ENCODE peak calls at places on chromosomes 13 and 19, in ten cellular contexts. X, B, C, A, Z, J, M, I, T and P are unnamed samples. For H3K4me1 and H3K9me3, the result is how much of the 10 kb centered on the place peaks cover.

GRCh38 chr19:33133438-33134031 is 1.6 kb downstream of the WDR88 start:
- DNase-seq in X (no peak), B (no peak), C (no peak), A (no peak), Z (no peak), J (no peak), M (no peak), I (no peak), T (no peak), P (no peak)

GRCh38 chr19:30085394-30085793 is 143.4 kb downstream of the URI1 start:
- DNase-seq in X (no peak), B (peak), C (peak), A (no peak), Z (no peak), J (no peak), M (no peak), I (no peak), T (no peak), P (no peak)

GRCh38 chr19:30365121-30365800 is 6.9 kb upstream of the ZNF536 start:
- DNase-seq in X (no peak), B (no peak), C (no peak), A (no peak), Z (no peak), J (no peak), M (no peak), I (no peak), T (no peak), P (no peak)

GRCh38 chr19:42313096-42313839 is at the start of gene TMEM145:
- DNase-seq in X (peak), B (peak), C (peak), A (no peak), Z (peak), J (no peak), M (no peak), I (peak), T (no peak), P (peak)

GRCh38 chr19:46221981-46222610 is 7.4 kb upstream of the IGFL1 start:
- DNase-seq in X (peak), B (no peak), C (peak), A (peak), Z (peak), J (no peak), M (peak), I (peak), T (peak), P (peak)

GRCh38 chr13:34731486-34731885 is 210.6 kb upstream of the NBEA start:
- DNase-seq in X (peak), B (no peak), C (no peak), A (no peak), Z (no peak), J (no peak), M (no peak), I (no peak), T (no peak), P (no peak)

GRCh38 chr19:18736415-18737336 is 53.2 kb downstream of the CRTC1 start:
- DNase-seq in X (no peak), B (no peak), C (peak), A (no peak), Z (no peak), J (no peak), M (no peak), I (no peak), T (no peak), P (no peak)

GRCh38 chr13:113965383-113965874 is 8.4 kb downstream of the C13orf46 start:
- DNase-seq in X (no peak), B (no peak), C (no peak), A (no peak), Z (no peak), J (no peak), M (no peak), I (no peak), T (no peak), P (no peak)

GRCh38 chr19:5564930-5565329 is 2.8 kb downstream of the TINCR start:
- DNase-seq in X (no peak), B (no peak), C (no peak), A (no peak), Z (no peak), J (no peak), M (no peak), I (no peak), T (no peak), P (no peak)

DNA sequence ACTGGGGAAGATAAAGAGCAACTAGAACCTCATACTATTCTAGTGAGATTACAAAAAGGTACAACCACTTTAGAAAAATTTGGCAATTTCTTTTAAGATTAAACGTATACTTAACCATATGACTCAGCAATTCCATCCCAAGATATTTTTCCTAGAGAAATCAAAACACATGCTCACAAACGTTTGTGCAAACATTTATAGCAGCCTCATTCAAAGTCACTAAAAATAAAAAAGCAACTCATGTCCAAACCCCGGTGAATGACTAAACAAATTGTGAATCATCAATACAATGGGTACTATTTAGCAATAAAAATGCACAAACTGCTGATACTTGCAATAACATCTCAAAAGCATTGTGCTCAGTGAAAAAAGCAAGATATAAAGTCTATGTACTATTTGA is 121.5 kb downstream of the FRY start:
- DNase-seq in X (peak), B (no peak), C (no peak), A (no peak), Z (peak), J (no peak), M (no peak), I (peak), T (no peak), P (no peak)
- H3K4me1 ChIP-seq in X (under half), B (under half), C (under half), A (under half), Z (under half), J (under half), M (under half), I (under half), T (under half), P (under half)

GRCh38 chr19:14889994-14890393 is 4.1 kb upstream of the OR7A17 start:
- DNase-seq in X (no peak), B (no peak), C (no peak), A (no peak), Z (no peak), J (no peak), M (no peak), I (no peak), T (no peak), P (no peak)

GRCh38 chr19:14886032-14886431 is at the start of gene OR7A17:
- DNase-seq in X (no peak), B (no peak), C (no peak), A (no peak), Z (no peak), J (no peak), M (no peak), I (no peak), T (no peak), P (no peak)

DNA sequence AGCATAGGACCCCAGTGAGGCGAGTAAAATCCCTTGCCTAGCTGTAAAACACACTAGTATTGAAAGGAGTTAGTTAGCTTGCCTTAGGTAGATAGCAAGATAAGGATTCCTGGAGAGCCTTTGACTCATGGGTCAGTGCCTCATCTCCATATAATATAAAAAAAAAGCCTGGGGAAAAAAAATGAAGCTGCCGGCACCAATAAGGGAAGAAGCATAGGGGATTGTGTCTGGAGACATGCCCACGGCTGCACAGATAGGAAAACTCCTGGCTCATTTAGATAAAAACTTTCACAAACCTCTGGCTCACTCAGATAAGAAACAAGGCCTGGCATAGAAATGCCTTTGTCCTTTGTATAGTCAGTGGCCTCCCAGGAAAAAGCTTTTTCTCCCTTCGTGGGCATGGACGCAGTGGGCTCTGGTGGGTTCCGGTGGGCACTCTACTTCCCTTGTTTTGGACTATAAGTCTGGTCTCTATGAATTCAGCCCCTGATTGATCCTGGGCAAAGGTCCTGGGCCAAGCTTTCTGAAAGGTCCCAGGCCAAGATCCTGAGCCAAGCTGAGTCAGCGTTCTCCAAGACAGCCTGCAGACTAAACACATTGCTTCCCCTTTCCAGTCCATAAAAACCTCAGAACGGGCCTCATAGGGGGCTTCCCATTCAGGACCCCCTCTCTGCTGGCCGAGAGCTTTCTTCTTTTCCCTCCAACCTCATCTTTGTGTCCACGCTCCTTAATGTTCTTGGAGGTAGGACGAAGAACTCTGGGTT is 4.9 kb upstream of the OR7A17 start:
- DNase-seq in X (no peak), B (no peak), C (no peak), A (peak), Z (no peak), J (peak), M (no peak), I (no peak), T (no peak), P (no peak)
- H3K9me3 ChIP-seq in X (under half), B (under half), C (under half), A (under half), Z (under half), J (under half), M (under half), I (under half), T (under half), P (under half)

DNA sequence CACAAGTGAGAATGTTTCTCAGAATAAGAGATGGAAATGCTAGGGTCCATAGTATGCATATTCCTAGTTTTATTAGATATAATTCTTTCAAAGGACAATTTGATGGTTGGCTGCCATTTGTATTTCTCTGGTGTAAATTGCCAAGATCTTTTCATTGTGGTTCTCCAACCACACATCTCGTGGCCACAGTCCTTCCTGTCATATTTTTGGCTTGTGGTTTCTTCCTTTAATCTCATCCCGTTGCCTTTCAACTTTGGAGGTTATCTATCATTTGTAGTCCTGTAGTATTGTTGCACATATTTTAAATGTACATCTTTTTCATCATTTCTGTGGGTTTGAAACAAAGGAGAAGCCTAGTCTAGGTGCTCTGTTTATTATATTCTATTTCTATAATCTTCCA is 61.2 kb downstream of the WASF3 start:
- DNase-seq in X (no peak), B (no peak), C (no peak), A (no peak), Z (no peak), J (no peak), M (no peak), I (no peak), T (no peak), P (no peak)
- H3K27ac ChIP-seq in X (no peak), B (no peak), C (no peak), A (no peak), Z (no peak), J (no peak), M (no peak), I (no peak), T (no peak), P (no peak)

GRCh38 chr13:33031277-33031676 is 15.1 kb downstream of the KL start:
- DNase-seq in X (no peak), B (no peak), C (no peak), A (no peak), Z (no peak), J (no peak), M (no peak), I (no peak), T (no peak), P (no peak)

GRCh38 chr13:33026489-33027152 is 10.4 kb downstream of the KL start:
- DNase-seq in X (no peak), B (no peak), C (no peak), A (peak), Z (no peak), J (no peak), M (peak), I (no peak), T (peak), P (no peak)

GRCh38 chr13:33022986-33023385 is 6.8 kb downstream of the KL start:
- DNase-seq in X (no peak), B (no peak), C (no peak), A (no peak), Z (no peak), J (no peak), M (no peak), I (no peak), T (no peak), P (no peak)

DNA sequence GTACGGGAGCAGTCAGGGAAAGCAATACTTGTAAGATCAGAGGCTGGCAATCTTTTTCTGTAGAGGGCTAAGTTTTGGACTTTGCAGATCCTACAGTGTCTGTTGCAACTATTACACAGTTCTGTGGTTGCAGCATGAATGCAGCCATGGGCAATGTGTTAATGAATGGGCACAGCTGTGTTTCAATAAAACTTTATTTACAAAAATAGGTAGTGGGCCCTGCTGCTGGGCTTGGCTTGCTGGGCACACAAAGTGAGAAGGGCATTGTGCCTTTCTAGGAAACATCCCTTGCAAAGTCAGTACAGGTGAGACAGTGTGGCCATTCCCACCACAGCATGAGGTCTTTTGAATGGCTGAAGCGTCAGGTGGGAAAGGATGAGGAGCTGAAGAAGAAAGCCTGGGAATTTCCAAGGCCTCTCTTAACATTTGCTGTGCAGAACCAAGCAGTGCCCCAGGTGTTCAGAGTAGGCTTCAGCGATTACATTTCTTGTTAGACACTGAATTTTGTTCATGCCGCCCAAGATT is 9.1 kb downstream of the KL start:
- DNase-seq in X (no peak), B (no peak), C (no peak), A (no peak), Z (no peak), J (no peak), M (no peak), I (no peak), T (no peak), P (no peak)
- H3K4me1 ChIP-seq in X (under half), B (under half), C (under half), A (under half), Z (under half), J (under half), M (under half), I (under half), T (under half), P (under half)

DNA sequence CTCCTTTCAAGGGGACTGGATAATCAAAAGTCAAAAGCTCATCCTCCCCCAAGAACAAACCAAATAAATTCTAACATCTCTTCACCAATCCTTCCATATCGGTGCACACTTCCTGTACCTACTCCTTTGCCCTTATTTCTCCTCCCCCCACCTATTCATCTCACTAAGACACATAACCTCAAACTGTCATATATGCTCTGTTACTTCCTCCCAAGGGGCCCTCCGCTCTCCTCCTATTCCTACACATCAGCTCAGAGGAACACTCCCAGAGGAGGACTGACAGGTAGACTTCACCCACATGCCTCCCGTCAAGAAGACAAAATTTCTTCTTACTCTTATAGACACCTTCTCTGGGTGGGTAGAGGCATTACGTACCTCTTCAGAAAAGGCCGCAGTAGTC is 48.1 kb downstream of the ZNF93 start:
- DNase-seq in X (no peak), B (no peak), C (no peak), A (no peak), Z (no peak), J (no peak), M (no peak), I (no peak), T (no peak), P (no peak)
- H3K9me3 ChIP-seq in X (under half), B (under half), C (under half), A (under half), Z (under half), J (under half), M (under half), I (under half), T (under half), P (under half)

DNA sequence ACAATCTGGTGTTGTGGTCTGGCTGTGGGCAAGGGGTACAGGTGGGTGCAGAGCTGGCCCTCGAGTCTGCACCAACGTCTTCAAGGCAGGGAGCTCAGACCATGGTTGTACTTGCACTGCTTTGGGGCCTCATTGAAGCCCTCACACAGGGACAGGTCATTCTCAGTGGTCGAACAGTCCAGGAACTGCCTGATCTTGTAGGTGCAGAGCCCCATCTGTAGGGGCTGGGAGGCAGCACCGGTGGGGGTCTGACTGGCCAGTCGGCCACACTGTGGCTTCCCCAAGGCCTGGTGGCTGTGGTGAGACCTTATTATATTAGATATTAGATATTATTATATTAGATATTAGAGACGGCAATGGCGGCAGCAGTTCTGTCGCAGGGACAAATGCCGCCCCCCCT is 14.0 kb downstream of the S1PR2 start:
- DNase-seq in X (no peak), B (no peak), C (no peak), A (no peak), Z (no peak), J (no peak), M (no peak), I (no peak), T (no peak), P (no peak)
- H3K27ac ChIP-seq in X (no peak), B (no peak), C (no peak), A (no peak), Z (no peak), J (no peak), M (no peak), I (no peak), T (no peak), P (no peak)